ENCODE peak calls at places on chromosomes 13 and 19, in five cellular contexts. S, H, I, T and F are unnamed samples.

GRCh38 chr13:84570831-84571230 is 688.6 kb upstream of the SLITRK1 start:
- DNase-seq in S (no peak), H (no peak), I (no peak), T (no peak), F (no peak)

GRCh38 chr19:16820056-16820455 is 9.1 kb upstream of the SIN3B start:
- DNase-seq in S (no peak), H (no peak), I (no peak), T (no peak), F (peak)

GRCh38 chr19:5718032-5718578 is 1.8 kb downstream of the LONP1 start:
- DNase-seq in S (no peak), H (peak), I (no peak), T (no peak), F (no peak)

GRCh38 chr13:27304099-27304498 is 33.5 kb downstream of the RASL11A start:
- DNase-seq in S (no peak), H (no peak), I (no peak), T (no peak), F (no peak)

GRCh38 chr13:98567140-98567539 is 9.8 kb downstream of the STK24 start:
- DNase-seq in S (no peak), H (no peak), I (no peak), T (no peak), F (no peak)

GRCh38 chr13:77528834-77529500 is 6.5 kb upstream of the SCEL start:
- DNase-seq in S (no peak), H (no peak), I (no peak), T (no peak), F (no peak)

GRCh38 chr13:53137777-53138176 is 109.2 kb downstream of the OLFM4 start:
- DNase-seq in S (no peak), H (peak), I (no peak), T (no peak), F (peak)

GRCh38 chr13:36918246-36919060 is 1.6 kb downstream of the SMAD9 start:
- DNase-seq in S (no peak), H (peak), I (no peak), T (no peak), F (peak)

GRCh38 chr19:51688665-51689571 is 4.2 kb upstream of the SPACA6 start:
- DNase-seq in S (peak), H (peak), I (peak), T (peak), F (peak)

GRCh38 chr19:50449236-50449899 is 16.7 kb downstream of the MYBPC2 start:
- DNase-seq in S (no peak), H (no peak), I (no peak), T (no peak), F (no peak)

GRCh38 chr13:30796833-30797601 is 61.7 kb downstream of the ALOX5AP start:
- DNase-seq in S (no peak), H (no peak), I (no peak), T (no peak), F (no peak)

GRCh38 chr13:43058836-43059235 is 35.5 kb downstream of the DNAJC15 start:
- DNase-seq in S (no peak), H (peak), I (no peak), T (no peak), F (no peak)

GRCh38 chr13:106343831-106344230 is 191.6 kb downstream of the EFNB2 start:
- DNase-seq in S (no peak), H (no peak), I (no peak), T (no peak), F (no peak)

GRCh38 chr13:30735025-30735967 is at the start of gene ALOX5AP:
- DNase-seq in S (no peak), H (no peak), I (no peak), T (no peak), F (no peak)

GRCh38 chr19:49119411-49120324 is at the start of gene PPFIA3:
- DNase-seq in S (peak), H (peak), I (peak), T (peak), F (peak)

GRCh38 chr13:99045396-99045795 is 67.5 kb upstream of the DOCK9 start:
- DNase-seq in S (no peak), H (peak), I (no peak), T (no peak), F (no peak)

GRCh38 chr13:111614613-111615012 is 294.2 kb downstream of the TEX29 start:
- DNase-seq in S (no peak), H (no peak), I (no peak), T (no peak), F (no peak)
- H2BK12ac ChIP-seq in S (no peak), H (no peak), I (no peak), T (no peak), F (no peak)

DNA sequence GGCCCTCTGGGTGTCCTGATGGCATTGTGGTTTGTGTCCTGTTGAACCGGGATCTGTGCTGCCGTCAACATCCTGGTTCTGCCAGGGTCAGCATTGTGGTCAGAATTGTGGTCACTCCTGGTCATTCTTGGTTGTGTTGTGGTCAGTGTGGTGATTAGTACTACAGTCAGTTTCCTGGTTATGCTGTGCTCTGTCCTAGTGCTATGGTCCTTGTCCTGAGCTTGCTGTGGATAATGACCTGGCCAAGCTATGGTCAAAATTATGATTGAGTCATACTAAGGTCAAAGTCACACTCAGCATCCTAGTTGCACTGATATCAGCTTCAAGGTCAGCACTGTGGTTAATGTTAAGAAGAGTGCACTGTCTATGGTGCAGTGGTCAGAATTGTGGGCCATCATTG is 4.5 kb upstream of the OLFM2 start:
- DNase-seq in S (no peak), H (no peak), I (no peak), T (no peak), F (no peak)
- H2BK12ac ChIP-seq in S (no peak), H (no peak), I (no peak), T (peak), F (no peak)

GRCh38 chr13:28545583-28546333 is 50.8 kb upstream of the FLT1 start:
- DNase-seq in S (no peak), H (peak), I (no peak), T (no peak), F (peak)

GRCh38 chr13:28550721-28551497 is 56.0 kb upstream of the FLT1 start:
- DNase-seq in S (no peak), H (no peak), I (no peak), T (no peak), F (peak)

GRCh38 chr13:28548872-28549271 is 53.9 kb upstream of the FLT1 start:
- DNase-seq in S (no peak), H (no peak), I (no peak), T (no peak), F (no peak)

GRCh38 chr13:28551498-28551895 is 56.6 kb upstream of the FLT1 start:
- DNase-seq in S (no peak), H (no peak), I (no peak), T (no peak), F (no peak)

GRCh38 chr13:28548468-28548867 is 53.5 kb upstream of the FLT1 start:
- DNase-seq in S (no peak), H (no peak), I (no peak), T (no peak), F (no peak)
- H2BK12ac ChIP-seq in S (no peak), H (no peak), I (no peak), T (no peak), F (no peak)

DNA sequence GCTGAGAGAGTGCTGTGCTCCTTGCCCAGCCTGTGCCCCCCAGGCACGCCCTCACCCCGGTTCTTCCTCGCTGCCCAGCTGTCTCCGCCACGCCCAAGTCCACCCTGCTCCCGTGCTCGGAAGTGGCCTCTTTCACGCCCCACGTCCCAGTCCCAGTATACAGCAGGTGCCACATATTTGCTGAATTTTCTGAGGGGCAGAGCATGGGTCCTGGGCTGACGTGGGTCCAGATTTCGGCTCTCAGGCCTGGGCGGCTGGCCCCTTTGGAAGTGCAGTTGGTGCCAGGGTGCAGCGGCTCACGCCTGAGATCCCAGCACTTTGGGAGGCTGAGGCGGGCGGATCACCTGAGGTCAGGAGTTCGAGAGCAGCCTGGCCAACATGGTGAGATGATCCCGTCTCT is 3.4 kb downstream of the HCN2 start:
- DNase-seq in S (no peak), H (no peak), I (no peak), T (no peak), F (no peak)
- H2BK12ac ChIP-seq in S (no peak), H (no peak), I (no peak), T (no peak), F (no peak)

GRCh38 chr13:111909971-111910671 is 156.8 kb upstream of the SOX1 start:
- DNase-seq in S (no peak), H (no peak), I (no peak), T (peak), F (no peak)
- H2BK12ac ChIP-seq in S (no peak), H (no peak), I (peak), T (no peak), F (no peak)

GRCh38 chr19:21907516-21907915 is 71.5 kb upstream of the ZNF43 start:
- DNase-seq in S (no peak), H (no peak), I (no peak), T (no peak), F (peak)
- H2BK12ac ChIP-seq in S (no peak), H (no peak), I (no peak), T (no peak), F (no peak)

GRCh38 chr19:18045307-18046013 is 37.5 kb downstream of the ARRDC2 start:
- DNase-seq in S (no peak), H (no peak), I (no peak), T (no peak), F (no peak)
- H2BK12ac ChIP-seq in S (no peak), H (peak), I (no peak), T (peak), F (no peak)